ENCODE peak calls at places on chromosomes 13 and 19, in seven cellular contexts. W is SJSA1, A is pancreas, R is NT2/D1, H is PC-3, S is IMR-90, N is left ventricle myocardium inferior. U is an unnamed sample. For H3K36me3, the result is how much of the 10 kb centered on the place peaks cover.

GRCh38 chr19:44530777-44531176 is 1.3 kb upstream of the CEACAM20 start:
- DNase-seq in W (no peak), A (no peak), R (no peak), H (no peak), S (no peak), N (no peak), U (no peak)

GRCh38 chr13:61294467-61295186 is 121.0 kb downstream of the PCDH20 start:
- DNase-seq in W (no peak), A (no peak), R (no peak), H (no peak), S (no peak), N (no peak), U (no peak)

GRCh38 chr19:6534451-6535093 is 3.7 kb downstream of the TNFSF9 start:
- DNase-seq in W (no peak), A (no peak), R (no peak), H (no peak), S (no peak), N (no peak), U (no peak)

GRCh38 chr13:28458604-28459003 is 36.3 kb downstream of the FLT1 start:
- DNase-seq in W (no peak), A (no peak), R (no peak), H (no peak), S (no peak), N (no peak), U (no peak)

GRCh38 chr13:26719356-26719945 is 41.1 kb downstream of the GPR12 start:
- DNase-seq in W (no peak), A (no peak), R (no peak), H (peak), S (peak), N (no peak), U (no peak)

GRCh38 chr19:58400638-58400915 is 5.1 kb downstream of the RNF225 start:
- DNase-seq in W (no peak), A (no peak), R (no peak), H (no peak), S (no peak), N (no peak), U (no peak)

GRCh38 chr13:51525567-51526165 is 58.6 kb upstream of the WDFY2 start:
- DNase-seq in W (no peak), A (no peak), R (no peak), H (peak), S (peak), N (no peak), U (no peak)

GRCh38 chr19:28019371-28019770 is 1193.6 kb downstream of the UQCRFS1 start:
- DNase-seq in W (no peak), A (no peak), R (no peak), H (no peak), S (no peak), N (no peak), U (no peak)

GRCh38 chr19:50264483-50265186 is 61.2 kb downstream of the MYH14 start:
- DNase-seq in W (no peak), A (no peak), R (no peak), H (no peak), S (no peak), N (no peak), U (no peak)

GRCh38 chr13:50125556-50126377 is 110.5 kb downstream of the KCNRG start:
- DNase-seq in W (peak), A (peak), R (no peak), H (peak), S (peak), N (peak), U (peak)

GRCh38 chr13:95564948-95565347 is 12.4 kb downstream of the CLDN10 start:
- DNase-seq in W (peak), A (no peak), R (no peak), H (peak), S (peak), N (no peak), U (no peak)

GRCh38 chr19:4115818-4116385 is 8.0 kb downstream of the MAP2K2 start:
- DNase-seq in W (no peak), A (no peak), R (no peak), H (no peak), S (no peak), N (no peak), U (no peak)

GRCh38 chr19:4112367-4112766 is 11.6 kb downstream of the MAP2K2 start:
- DNase-seq in W (no peak), A (no peak), R (no peak), H (no peak), S (no peak), N (no peak), U (no peak)

GRCh38 chr19:4115050-4115817 is 8.7 kb downstream of the MAP2K2 start:
- DNase-seq in W (no peak), A (no peak), R (no peak), H (no peak), S (no peak), N (peak), U (no peak)

GRCh38 chr19:4114181-4114580 is 9.7 kb downstream of the MAP2K2 start:
- DNase-seq in W (no peak), A (no peak), R (no peak), H (no peak), S (no peak), N (no peak), U (no peak)

DNA sequence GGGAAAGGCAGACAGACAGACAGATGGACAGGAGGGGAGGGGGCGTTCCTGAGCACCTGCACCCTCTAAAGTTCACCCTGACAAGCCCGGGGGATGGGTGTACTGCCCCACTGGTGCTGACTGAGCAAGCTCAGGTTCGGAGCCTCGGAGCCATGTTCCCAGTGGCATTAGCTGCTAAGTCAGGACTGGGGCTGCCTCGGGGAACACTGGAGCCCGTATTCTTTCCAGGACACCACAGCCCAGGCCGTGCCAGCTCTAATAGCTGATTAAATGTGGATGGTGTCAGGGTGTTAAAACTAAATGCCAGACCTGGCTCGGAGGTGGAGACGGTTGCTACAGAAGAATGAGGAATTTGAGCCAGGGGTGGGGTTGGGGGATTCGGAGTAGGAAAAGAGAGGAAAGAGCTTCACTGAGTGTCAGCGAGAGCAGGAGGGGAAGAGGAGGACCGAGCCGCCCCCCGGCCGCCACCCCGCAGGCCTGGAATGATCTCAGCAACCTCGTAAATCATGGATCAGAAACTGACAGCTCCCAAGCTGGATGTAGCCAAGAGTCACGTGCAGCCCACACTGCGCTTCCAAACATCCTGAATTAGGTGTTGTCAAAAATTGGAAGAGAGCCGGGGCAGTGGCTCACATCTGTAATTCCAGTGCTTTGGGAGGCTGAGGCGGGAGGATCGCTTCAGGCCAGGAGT is 10.4 kb downstream of the MAP2K2 start:
- DNase-seq in W (no peak), A (no peak), R (no peak), H (no peak), S (no peak), N (peak), U (no peak)
- H3K36me3 ChIP-seq in W (half or more), A (under half), R (half or more), H (under half), S (half or more), N (half or more), U (half or more)

GRCh38 chr13:36999054-36999927 is at the start of gene ALG5:
- DNase-seq in W (peak), A (peak), R (peak), H (peak), S (peak), N (peak), U (peak)

GRCh38 chr13:36998624-36999041 is 507 bp downstream of the ALG5 start:
- DNase-seq in W (no peak), A (peak), R (no peak), H (no peak), S (no peak), N (peak), U (no peak)

GRCh38 chr13:36997716-36998427 is 1.3 kb downstream of the ALG5 start:
- DNase-seq in W (no peak), A (no peak), R (no peak), H (no peak), S (peak), N (no peak), U (no peak)

GRCh38 chr13:37001921-37002250 is 1.3 kb downstream of the EXOSC8 start:
- DNase-seq in W (no peak), A (no peak), R (no peak), H (no peak), S (no peak), N (no peak), U (no peak)
- H3K36me3 ChIP-seq in W (half or more), A (under half), R (under half), H (under half), S (under half), N (under half), U (under half)

GRCh38 chr19:52191951-52192350 is 2.1 kb downstream of the PPP2R1A start:
- DNase-seq in W (no peak), A (no peak), R (no peak), H (no peak), S (no peak), N (no peak), U (no peak)
- H3K36me3 ChIP-seq in W (half or more), A (under half), R (under half), H (under half), S (under half), N (under half), U (under half)

GRCh38 chr13:25253702-25254101 is 33.6 kb downstream of the MTMR6 start:
- DNase-seq in W (no peak), A (no peak), R (no peak), H (peak), S (no peak), N (no peak), U (no peak)
- H3K36me3 ChIP-seq in W (under half), A (under half), R (under half), H (under half), S (under half), N (half or more), U (under half)

GRCh38 chr19:56321254-56321980 is 6.8 kb upstream of the ZSCAN5A start:
- DNase-seq in W (no peak), A (no peak), R (no peak), H (no peak), S (no peak), N (no peak), U (no peak)

GRCh38 chr19:56321981-56322558 is 7.4 kb upstream of the ZSCAN5A start:
- DNase-seq in W (no peak), A (no peak), R (no peak), H (no peak), S (no peak), N (no peak), U (no peak)

GRCh38 chr19:56324425-56324824 is 9.8 kb upstream of the ZSCAN5A start:
- DNase-seq in W (no peak), A (no peak), R (no peak), H (no peak), S (no peak), N (no peak), U (no peak)
- H3K36me3 ChIP-seq in W (under half), A (under half), R (under half), H (under half), S (under half), N (under half), U (under half)

DNA sequence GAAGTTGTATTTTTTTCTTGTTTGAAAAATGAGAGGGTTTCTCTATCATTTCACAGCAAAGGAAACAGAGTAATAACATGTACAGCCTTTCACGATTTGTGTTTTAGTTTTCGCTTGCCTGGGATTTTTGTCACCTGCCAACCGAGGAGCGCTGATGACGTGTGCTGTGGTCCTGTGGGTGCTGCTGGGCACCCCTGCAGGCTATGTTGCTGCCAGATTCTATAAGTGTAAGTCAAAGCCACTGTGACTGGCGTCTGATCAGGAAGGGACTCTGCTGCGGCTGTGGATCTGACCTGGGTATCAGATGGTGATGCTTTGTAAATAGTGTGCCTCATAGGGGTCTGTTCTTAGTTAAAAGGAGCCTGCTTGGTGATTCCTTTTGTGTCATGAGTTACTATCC is 45.6 kb downstream of the TM9SF2 start:
- DNase-seq in W (no peak), A (no peak), R (no peak), H (no peak), S (no peak), N (no peak), U (no peak)
- H3K36me3 ChIP-seq in W (half or more), A (under half), R (half or more), H (under half), S (under half), N (half or more), U (half or more)

GRCh38 chr13:102538938-102539337 is 57.8 kb upstream of the TPP2 start:
- DNase-seq in W (no peak), A (no peak), R (no peak), H (no peak), S (no peak), N (no peak), U (no peak)
- H3K36me3 ChIP-seq in W (under half), A (under half), R (under half), H (under half), S (under half), N (under half), U (under half)

GRCh38 chr19:38702278-38702677 is 42.0 kb downstream of the CAPN12 start:
- DNase-seq in W (no peak), A (no peak), R (no peak), H (no peak), S (no peak), N (no peak), U (no peak)

GRCh38 chr19:38704488-38705026 is 39.7 kb downstream of the CAPN12 start:
- DNase-seq in W (no peak), A (no peak), R (no peak), H (no peak), S (no peak), N (no peak), U (no peak)

GRCh38 chr19:38701455-38702063 is 42.7 kb downstream of the CAPN12 start:
- DNase-seq in W (no peak), A (no peak), R (no peak), H (no peak), S (peak), N (no peak), U (no peak)

GRCh38 chr19:38705197-38706019 is 38.9 kb downstream of the CAPN12 start:
- DNase-seq in W (no peak), A (no peak), R (no peak), H (no peak), S (no peak), N (peak), U (no peak)

DNA sequence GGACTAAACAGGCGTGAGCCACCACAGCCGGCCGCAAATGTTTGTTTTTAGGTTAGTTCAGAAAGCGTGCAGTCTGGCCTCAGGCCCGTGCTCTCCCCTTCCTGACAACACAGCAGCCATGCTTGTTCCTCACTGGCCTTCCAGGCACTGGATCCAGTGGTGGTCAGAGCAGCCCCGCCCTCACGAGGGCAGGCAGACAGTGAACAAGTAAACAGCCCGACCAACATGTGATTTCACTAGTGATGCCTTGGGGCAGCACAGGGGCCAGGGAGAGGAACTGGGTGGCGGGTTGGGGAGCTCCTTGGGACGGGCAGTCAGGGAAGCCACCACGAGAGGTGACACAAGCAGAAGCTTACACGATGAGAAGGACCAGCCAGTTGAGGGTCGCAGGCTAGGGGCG is 40.8 kb downstream of the CAPN12 start:
- DNase-seq in W (no peak), A (no peak), R (no peak), H (no peak), S (no peak), N (no peak), U (no peak)
- H3K36me3 ChIP-seq in W (half or more), A (under half), R (half or more), H (half or more), S (half or more), N (half or more), U (half or more)

U was measured in neuronal stem cell.